ENCODE peak calls at places on chromosome X, in six cellular contexts. C is hippocampal formation, W is H7, G is neural crest cell, P is Peyer's patch, N is sigmoid colon. U is an unnamed sample.

GRCh38 chrX:16855363-16856075 is 14.6 kb downstream of the RBBP7 start:
- DNase-seq in C (no peak), W (no peak), G (no peak), P (no peak), N (no peak), U (no peak)

GRCh38 chrX:105882581-105883275 is 60.4 kb downstream of the NRK start:
- DNase-seq in C (no peak), W (no peak), G (no peak), P (no peak), N (no peak), U (no peak)

GRCh38 chrX:110322603-110323002 is 4.7 kb upstream of the AMMECR1 start:
- DNase-seq in C (no peak), W (no peak), G (no peak), P (no peak), N (no peak), U (no peak)

GRCh38 chrX:12981880-12982279 is 7.0 kb downstream of the TMSB4X start:
- DNase-seq in C (no peak), W (no peak), G (no peak), P (no peak), N (no peak), U (no peak)

GRCh38 chrX:135340827-135341226 is 31.5 kb downstream of the ETDC start:
- DNase-seq in C (no peak), W (no peak), G (no peak), P (no peak), N (no peak), U (no peak)

GRCh38 chrX:72604705-72605104 is 32.1 kb upstream of the HDAC8 start:
- DNase-seq in C (no peak), W (no peak), G (no peak), P (no peak), N (no peak), U (no peak)

GRCh38 chrX:17285983-17286382 is 89.0 kb upstream of the NHS start:
- DNase-seq in C (no peak), W (no peak), G (no peak), P (no peak), N (no peak), U (no peak)

GRCh38 chrX:12890467-12890866 is 16.0 kb upstream of the TLR8 start:
- DNase-seq in C (no peak), W (no peak), G (no peak), P (no peak), N (no peak), U (no peak)

GRCh38 chrX:154030266-154030665 is 10.6 kb upstream of the IRAK1 start:
- DNase-seq in C (peak), W (no peak), G (no peak), P (no peak), N (no peak), U (no peak)

GRCh38 chrX:132470830-132471229 is 18.0 kb downstream of the MBNL3 start:
- DNase-seq in C (no peak), W (no peak), G (no peak), P (no peak), N (no peak), U (no peak)

GRCh38 chrX:79413009-79413408 is 45.9 kb upstream of the ITM2A start:
- DNase-seq in C (no peak), W (peak), G (no peak), P (no peak), N (no peak), U (no peak)

GRCh38 chrX:49190783-49191032 is 4.5 kb upstream of the PRICKLE3 start:
- DNase-seq in C (no peak), W (peak), G (no peak), P (no peak), N (no peak), U (no peak)

GRCh38 chrX:155188786-155189185 is 27.5 kb upstream of the VBP1 start:
- DNase-seq in C (no peak), W (no peak), G (no peak), P (no peak), N (no peak), U (no peak)

GRCh38 chrX:45784590-45784989 is 583.9 kb upstream of the DIPK2B start:
- DNase-seq in C (no peak), W (no peak), G (no peak), P (no peak), N (no peak), U (no peak)

GRCh38 chrX:148376342-148376741 is 124.1 kb upstream of the AFF2 start:
- DNase-seq in C (no peak), W (no peak), G (no peak), P (no peak), N (no peak), U (no peak)

GRCh38 chrX:96140796-96141195 is 543.8 kb upstream of the DIAPH2 start:
- DNase-seq in C (no peak), W (no peak), G (no peak), P (no peak), N (no peak), U (peak)

GRCh38 chrX:12330841-12331240 is 192.6 kb downstream of the FRMPD4 start:
- DNase-seq in C (no peak), W (no peak), G (no peak), P (no peak), N (no peak), U (peak)

GRCh38 chrX:115533485-115533884 is 27.5 kb upstream of the PLS3 start:
- DNase-seq in C (no peak), W (no peak), G (no peak), P (no peak), N (no peak), U (no peak)

GRCh38 chrX:153956044-153956907 is 11.8 kb upstream of the RENBP start:
- DNase-seq in C (no peak), W (no peak), G (no peak), P (no peak), N (no peak), U (no peak)

GRCh38 chrX:102835504-102836146 is 101.4 kb upstream of the RAB40AL start:
- DNase-seq in C (no peak), W (peak), G (no peak), P (no peak), N (no peak), U (no peak)

GRCh38 chrX:47112316-47112954 is 32.1 kb downstream of the NDUFB11 start:
- DNase-seq in C (no peak), W (no peak), G (no peak), P (no peak), N (no peak), U (no peak)

GRCh38 chrX:7346021-7346420 is 198.1 kb upstream of the PUDP start:
- DNase-seq in C (no peak), W (no peak), G (no peak), P (no peak), N (no peak), U (no peak)

GRCh38 chrX:45788315-45788714 is 587.6 kb upstream of the DIPK2B start:
- DNase-seq in C (no peak), W (no peak), G (no peak), P (no peak), N (no peak), U (no peak)

GRCh38 chrX:13463608-13464007 is 105.8 kb upstream of the EGFL6 start:
- DNase-seq in C (no peak), W (no peak), G (no peak), P (no peak), N (peak), U (peak)

GRCh38 chrX:150902434-150903109 is 4.1 kb upstream of the CD99L2 start:
- DNase-seq in C (no peak), W (peak), G (no peak), P (no peak), N (no peak), U (no peak)

GRCh38 chrX:81003491-81004185 is 194.0 kb upstream of the BRWD3 start:
- DNase-seq in C (no peak), W (no peak), G (no peak), P (no peak), N (no peak), U (no peak)

GRCh38 chrX:79065696-79066095 is 78.8 kb upstream of the GPR174 start:
- DNase-seq in C (no peak), W (no peak), G (no peak), P (peak), N (no peak), U (no peak)

U was measured in A172.